ENCODE peak calls at places on chromosomes 5 and 9, in eight cellular contexts. I, N, H, X, C, K, Y and E are unnamed samples. For H3K9me3 and H3K4me1, the result is how much of the 10 kb centered on the place peaks cover.

GRCh38 chr9:76203373-76203772 is 190.9 kb downstream of the RFK start:
- DNase-seq in I (no peak), N (no peak), H (peak), X (peak), C (no peak), K (no peak), Y (peak), E (no peak)

GRCh38 chr5:172939045-172939444 is 20.2 kb upstream of the RPL26L1 start:
- DNase-seq in I (peak), N (no peak), H (no peak), X (no peak), C (peak), K (no peak), Y (peak), E (no peak)

GRCh38 chr9:76926324-76926731 is 20.4 kb upstream of the PRUNE2 start:
- DNase-seq in I (no peak), N (no peak), H (no peak), X (no peak), C (no peak), K (no peak), Y (no peak), E (no peak)

GRCh38 chr5:19940192-19940591 is 47.8 kb downstream of the CDH18 start:
- DNase-seq in I (no peak), N (no peak), H (no peak), X (no peak), C (no peak), K (no peak), Y (no peak), E (no peak)

GRCh38 chr9:4126184-4126865 is 173.5 kb downstream of the GLIS3 start:
- DNase-seq in I (no peak), N (no peak), H (no peak), X (no peak), C (peak), K (no peak), Y (no peak), E (no peak)

GRCh38 chr5:154312571-154312970 is 122.0 kb downstream of the GALNT10 start:
- DNase-seq in I (no peak), N (no peak), H (no peak), X (no peak), C (peak), K (no peak), Y (no peak), E (no peak)

GRCh38 chr9:3401556-3401955 is 124.2 kb downstream of the RFX3 start:
- DNase-seq in I (no peak), N (no peak), H (no peak), X (no peak), C (no peak), K (no peak), Y (no peak), E (no peak)

GRCh38 chr5:56659991-56660390 is 155.4 kb upstream of the MAP3K1 start:
- DNase-seq in I (no peak), N (no peak), H (no peak), X (no peak), C (no peak), K (no peak), Y (no peak), E (no peak)

GRCh38 chr9:112012026-112012902 is 115.7 kb downstream of the UGCG start:
- DNase-seq in I (peak), N (no peak), H (peak), X (peak), C (peak), K (no peak), Y (peak), E (no peak)

GRCh38 chr5:132008961-132009680 is 2.3 kb downstream of the ACSL6 start:
- DNase-seq in I (peak), N (no peak), H (no peak), X (no peak), C (no peak), K (no peak), Y (peak), E (no peak)

GRCh38 chr9:75866273-75866871 is 24.1 kb upstream of the PCSK5 start:
- DNase-seq in I (peak), N (peak), H (peak), X (peak), C (peak), K (peak), Y (peak), E (no peak)

GRCh38 chr5:38373733-38374132 is 115.4 kb downstream of the EGFLAM start:
- DNase-seq in I (no peak), N (no peak), H (no peak), X (no peak), C (no peak), K (no peak), Y (no peak), E (no peak)

GRCh38 chr5:109453251-109453650 is 43.5 kb upstream of the PJA2 start:
- DNase-seq in I (no peak), N (no peak), H (no peak), X (no peak), C (no peak), K (no peak), Y (no peak), E (no peak)

GRCh38 chr5:179288101-179288808 is 57.0 kb downstream of the ADAMTS2 start:
- DNase-seq in I (no peak), N (no peak), H (no peak), X (no peak), C (no peak), K (no peak), Y (no peak), E (no peak)

GRCh38 chr5:22651355-22651754 is 201.8 kb downstream of the CDH12 start:
- DNase-seq in I (no peak), N (no peak), H (no peak), X (no peak), C (no peak), K (no peak), Y (peak), E (no peak)

GRCh38 chr9:132572921-132573320 is 9.5 kb upstream of the BARHL1 start:
- DNase-seq in I (no peak), N (no peak), H (no peak), X (no peak), C (peak), K (no peak), Y (no peak), E (no peak)

GRCh38 chr5:79241535-79241979 is 5.6 kb downstream of the JMY start:
- DNase-seq in I (no peak), N (no peak), H (no peak), X (no peak), C (no peak), K (no peak), Y (no peak), E (no peak)

GRCh38 chr5:113081881-113082546 is 105.4 kb downstream of the DCP2 start:
- DNase-seq in I (no peak), N (no peak), H (no peak), X (no peak), C (no peak), K (no peak), Y (no peak), E (no peak)

GRCh38 chr5:41598011-41598410 is 87.6 kb upstream of the PLCXD3 start:
- DNase-seq in I (no peak), N (no peak), H (no peak), X (no peak), C (no peak), K (no peak), Y (no peak), E (no peak)

GRCh38 chr5:149110406-149110805 is 30.9 kb upstream of the ABLIM3 start:
- DNase-seq in I (no peak), N (no peak), H (no peak), X (no peak), C (no peak), K (no peak), Y (no peak), E (no peak)

GRCh38 chr9:34652608-34653007 is 623 bp downstream of the IL11RA start:
- DNase-seq in I (no peak), N (no peak), H (no peak), X (no peak), C (no peak), K (no peak), Y (no peak), E (no peak)

GRCh38 chr9:34655394-34655793 is 3.4 kb downstream of the IL11RA start:
- DNase-seq in I (no peak), N (no peak), H (no peak), X (no peak), C (no peak), K (no peak), Y (no peak), E (no peak)

GRCh38 chr9:34653610-34654072 is 1.7 kb downstream of the IL11RA start:
- DNase-seq in I (no peak), N (no peak), H (no peak), X (no peak), C (no peak), K (no peak), Y (no peak), E (no peak)

GRCh38 chr9:34653131-34653530 is 1.1 kb downstream of the IL11RA start:
- DNase-seq in I (no peak), N (no peak), H (no peak), X (no peak), C (no peak), K (no peak), Y (no peak), E (no peak)

GRCh38 chr9:34654317-34655083 is 2.5 kb downstream of the IL11RA start:
- DNase-seq in I (no peak), N (no peak), H (no peak), X (peak), C (no peak), K (no peak), Y (no peak), E (no peak)
- H3K27ac ChIP-seq in I (no peak), N (no peak), H (peak), X (peak), C (no peak), K (peak), Y (no peak), E (no peak)

DNA sequence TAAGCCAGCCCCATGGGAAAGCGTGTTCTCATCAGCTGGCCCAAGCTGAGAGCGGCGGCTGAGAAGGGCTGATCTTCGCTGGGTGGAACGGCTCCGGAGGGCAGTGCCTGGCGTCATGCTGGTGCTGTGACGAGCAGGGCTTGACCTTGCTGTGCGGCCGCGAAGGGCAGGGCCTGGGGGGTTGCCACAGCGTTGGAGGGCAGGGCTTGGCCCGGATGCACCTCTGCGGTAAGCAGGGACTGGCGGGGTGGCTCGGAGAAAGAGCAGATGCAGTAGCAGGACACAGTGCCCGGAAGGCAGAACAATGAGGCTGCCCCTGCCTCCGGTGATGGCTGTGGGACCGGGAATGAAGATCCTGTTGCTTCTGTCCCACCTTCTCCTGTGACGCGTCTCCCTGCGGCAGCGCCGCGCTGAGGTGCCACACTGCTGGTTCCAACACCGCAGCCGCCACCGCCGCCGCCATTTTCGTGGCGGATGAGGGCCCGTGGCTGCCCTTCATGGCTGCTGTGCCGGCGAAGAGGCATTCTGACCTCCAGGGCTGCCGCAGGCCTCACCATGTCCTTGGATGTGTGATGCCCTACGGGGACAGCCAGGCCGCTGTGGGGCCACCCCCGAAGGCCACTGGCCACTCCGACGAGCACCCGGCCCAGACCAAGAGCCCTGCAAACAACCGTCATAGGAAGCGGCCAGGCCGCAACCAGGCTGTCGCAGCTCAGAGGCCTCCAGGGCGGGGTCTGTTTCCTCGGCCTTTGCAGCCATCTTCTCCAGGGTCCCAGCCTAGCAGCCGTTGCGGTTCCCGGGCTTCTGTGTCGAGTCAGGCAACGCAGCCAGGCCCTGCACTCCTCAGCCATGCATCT is 890.5 kb upstream of the CTNND2 start:
- DNase-seq in I (no peak), N (no peak), H (no peak), X (no peak), C (no peak), K (no peak), Y (no peak), E (no peak)
- H3K9me3 ChIP-seq in I (under half), N (under half), H (under half), X (under half), C (under half), K (under half), Y (under half), E (under half)

GRCh38 chr5:80242849-80243248 is 13.0 kb downstream of the SERINC5 start:
- DNase-seq in I (no peak), N (no peak), H (no peak), X (no peak), C (no peak), K (no peak), Y (no peak), E (no peak)
- H3K4me1 ChIP-seq in I (under half), N (half or more), H (under half), X (under half), C (under half), K (under half), Y (half or more), E (under half)

GRCh38 chr5:133994990-133995333 is 9.8 kb downstream of the VDAC1 start:
- DNase-seq in I (no peak), N (no peak), H (no peak), X (no peak), C (no peak), K (no peak), Y (no peak), E (no peak)

GRCh38 chr5:133994297-133994989 is 10.3 kb downstream of the VDAC1 start:
- DNase-seq in I (no peak), N (no peak), H (no peak), X (no peak), C (no peak), K (no peak), Y (no peak), E (no peak)

GRCh38 chr5:133995903-133996563 is 8.7 kb downstream of the VDAC1 start:
- DNase-seq in I (no peak), N (no peak), H (no peak), X (no peak), C (no peak), K (no peak), Y (no peak), E (no peak)

GRCh38 chr5:133996683-133997252 is 8.0 kb downstream of the VDAC1 start:
- DNase-seq in I (peak), N (no peak), H (no peak), X (no peak), C (no peak), K (no peak), Y (no peak), E (no peak)

DNA sequence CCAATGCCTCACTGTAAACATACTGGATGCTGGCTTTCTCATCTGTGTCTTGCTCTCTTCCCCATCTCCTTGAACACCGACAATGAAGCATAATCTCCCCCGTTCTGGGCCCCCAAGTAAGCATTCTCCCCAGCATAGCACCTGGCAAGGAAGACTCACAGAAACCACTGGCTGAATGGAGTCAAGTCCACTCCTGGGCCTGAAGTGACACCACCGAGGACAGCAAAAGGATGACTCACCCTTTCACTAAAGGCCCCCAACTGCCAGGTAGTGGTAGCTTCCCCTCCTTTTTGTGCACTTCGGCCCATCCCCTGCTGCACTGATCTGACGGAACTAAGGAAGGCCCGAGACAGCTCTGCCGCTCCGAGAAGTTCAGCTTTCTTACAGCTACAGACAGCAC is 9.4 kb downstream of the VDAC1 start:
- DNase-seq in I (peak), N (no peak), H (no peak), X (no peak), C (no peak), K (no peak), Y (peak), E (no peak)
- H3K27ac ChIP-seq in I (no peak), N (no peak), H (peak), X (no peak), C (no peak), K (no peak), Y (no peak), E (no peak)

GRCh38 chr5:158487156-158487555 is 612.6 kb downstream of the EBF1 start:
- DNase-seq in I (no peak), N (no peak), H (no peak), X (no peak), C (no peak), K (no peak), Y (no peak), E (no peak)

GRCh38 chr5:158483202-158483870 is 616.4 kb downstream of the EBF1 start:
- DNase-seq in I (no peak), N (no peak), H (no peak), X (no peak), C (no peak), K (no peak), Y (no peak), E (no peak)

GRCh38 chr5:158485604-158486081 is 614.1 kb downstream of the EBF1 start:
- DNase-seq in I (no peak), N (no peak), H (peak), X (no peak), C (no peak), K (no peak), Y (no peak), E (no peak)

GRCh38 chr5:158484246-158484645 is 615.5 kb downstream of the EBF1 start:
- DNase-seq in I (no peak), N (no peak), H (no peak), X (no peak), C (no peak), K (no peak), Y (no peak), E (no peak)

GRCh38 chr5:158484968-158485367 is 614.7 kb downstream of the EBF1 start:
- DNase-seq in I (no peak), N (no peak), H (no peak), X (no peak), C (no peak), K (no peak), Y (no peak), E (no peak)
- H3K9me3 ChIP-seq in I (under half), N (under half), H (under half), X (under half), C (under half), K (under half), Y (under half), E (under half)

GRCh38 chr9:95060246-95060645 is 257.3 kb downstream of the FANCC start:
- DNase-seq in I (no peak), N (no peak), H (no peak), X (no peak), C (no peak), K (no peak), Y (no peak), E (no peak)
- H3K4me1 ChIP-seq in I (under half), N (under half), H (under half), X (under half), C (half or more), K (half or more), Y (under half), E (under half)

DNA sequence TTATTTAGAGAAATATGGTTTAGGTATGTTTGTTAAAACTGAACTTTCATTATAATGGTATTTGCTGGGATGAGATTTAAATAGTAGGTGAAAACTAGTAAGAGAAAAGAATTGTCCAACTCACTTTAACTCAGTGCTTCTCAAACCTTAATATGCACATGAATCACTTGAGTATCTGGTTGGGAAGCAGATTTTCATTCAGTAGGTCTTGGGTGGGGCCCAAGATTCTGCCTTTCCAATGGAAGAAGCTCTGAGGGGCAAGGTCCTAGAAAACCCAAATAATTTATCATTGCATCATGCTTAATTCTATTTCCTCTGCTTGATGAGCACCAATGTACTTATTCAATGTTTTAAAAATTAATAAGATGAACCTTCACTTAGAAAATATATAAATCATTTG is 262.6 kb downstream of the KIAA0825 start:
- DNase-seq in I (no peak), N (no peak), H (no peak), X (no peak), C (no peak), K (no peak), Y (no peak), E (no peak)
- H3K27ac ChIP-seq in I (no peak), N (no peak), H (no peak), X (no peak), C (no peak), K (no peak), Y (no peak), E (no peak)

DNA sequence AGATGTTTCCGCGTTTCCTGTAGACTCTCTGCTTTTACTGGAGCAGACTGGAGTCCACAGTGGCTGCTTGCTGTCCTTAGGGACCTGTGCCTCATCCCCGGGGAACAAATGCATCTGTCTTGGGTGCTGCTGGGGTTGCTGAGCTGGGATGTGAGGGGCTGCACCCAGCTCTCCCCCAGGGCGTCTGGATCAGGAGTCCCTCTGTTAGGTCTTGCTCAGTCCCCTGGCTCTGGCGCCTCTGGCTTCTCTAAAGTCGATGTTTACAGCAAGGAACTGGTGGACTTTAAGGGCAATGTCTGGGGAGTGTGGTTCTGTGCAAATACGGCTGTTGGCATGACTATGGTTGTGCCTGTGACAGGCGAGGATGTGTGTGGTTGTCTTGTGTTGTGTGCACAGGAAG is 91.4 kb downstream of the CACNA1B start:
- DNase-seq in I (peak), N (no peak), H (no peak), X (no peak), C (no peak), K (no peak), Y (no peak), E (no peak)
- H3K9me3 ChIP-seq in I (under half), N (under half), H (under half), X (under half), C (under half), K (under half), Y (under half), E (under half)